ENCODE peak calls at places on chromosomes 7 and 10, in five cellular contexts. O is AG10803, R is fibroblast of mammary gland, F is neural progenitor cell, L is esophagus squamous epithelium. H is an unnamed sample.

GRCh38 chr10:95268438-95268837 is 22.4 kb downstream of the PDLIM1 start:
- DNase-seq in O (no peak), R (peak), F (peak), L (no peak), H (peak)

GRCh38 chr10:9302142-9302746 is 1247.8 kb downstream of the GATA3 start:
- DNase-seq in O (peak), R (peak), F (peak), L (no peak), H (peak)

GRCh38 chr10:35433851-35434426 is 97.6 kb downstream of the CCNY start:
- DNase-seq in O (peak), R (no peak), F (no peak), L (no peak), H (peak)

GRCh38 chr7:113071465-113071864 is 15.2 kb downstream of the GPR85 start:
- DNase-seq in O (peak), R (peak), F (no peak), L (no peak), H (peak)

GRCh38 chr10:26914898-26915297 is 54.1 kb upstream of the ABI1 start:
- DNase-seq in O (peak), R (no peak), F (no peak), L (no peak), H (no peak)

GRCh38 chr10:66837335-66837734 is 88.5 kb upstream of the LRRTM3 start:
- DNase-seq in O (peak), R (no peak), F (no peak), L (no peak), H (peak)

GRCh38 chr7:151814400-151814914 is 62.5 kb downstream of the PRKAG2 start:
- DNase-seq in O (no peak), R (no peak), F (peak), L (no peak), H (no peak)

GRCh38 chr7:86768967-86769760 is 125.5 kb downstream of the GRM3 start:
- DNase-seq in O (no peak), R (no peak), F (no peak), L (no peak), H (no peak)

GRCh38 chr7:32275216-32275979 is 205.2 kb upstream of the PDE1C start:
- DNase-seq in O (no peak), R (no peak), F (no peak), L (no peak), H (no peak)

GRCh38 chr7:50531928-50532327 is 33.3 kb downstream of the DDC start:
- DNase-seq in O (no peak), R (peak), F (no peak), L (no peak), H (peak)

GRCh38 chr7:129952164-129952652 is 552 bp downstream of the UBE2H start:
- DNase-seq in O (peak), R (peak), F (peak), L (no peak), H (peak)

GRCh38 chr10:116084166-116084565 is 188.8 kb downstream of the GFRA1 start:
- DNase-seq in O (no peak), R (no peak), F (no peak), L (no peak), H (peak)

DNA sequence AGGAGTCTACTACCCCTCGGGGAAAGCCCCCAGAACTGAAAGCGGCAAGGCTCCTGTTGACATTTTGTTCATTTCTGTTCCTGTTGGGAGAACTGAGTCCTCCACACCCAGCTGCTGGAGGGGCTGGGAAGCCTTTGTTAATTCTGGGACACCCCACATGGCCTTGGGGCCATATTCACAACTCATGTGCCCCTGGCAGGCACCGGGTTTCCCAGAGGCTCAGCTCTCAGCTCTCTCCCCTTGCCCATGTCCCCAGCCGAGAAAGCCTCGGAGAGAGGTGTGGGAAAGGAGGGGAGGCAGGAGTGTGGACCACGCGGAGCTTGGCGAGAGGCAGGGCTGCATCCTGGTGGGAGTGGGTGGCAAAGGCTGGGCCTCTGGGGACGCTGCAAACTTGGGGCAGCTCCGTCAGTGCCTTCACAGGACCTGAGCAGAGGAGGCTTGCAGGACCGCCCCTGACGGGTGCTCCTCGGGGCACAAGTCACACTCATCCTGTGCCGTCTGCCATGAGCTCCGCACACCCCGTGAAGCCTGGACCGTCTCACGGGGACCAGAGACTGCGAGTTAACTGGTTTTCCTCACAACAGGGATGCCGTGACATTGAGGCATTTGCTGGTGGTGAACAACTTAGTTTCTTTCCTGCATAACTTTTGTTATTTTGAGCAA is 140.9 kb downstream of the DNAJB6 start:
- DNase-seq in O (no peak), R (no peak), F (no peak), L (no peak), H (no peak)
- H3K4me3 ChIP-seq in O (peak), R (no peak), F (no peak), L (no peak), H (no peak)

DNA sequence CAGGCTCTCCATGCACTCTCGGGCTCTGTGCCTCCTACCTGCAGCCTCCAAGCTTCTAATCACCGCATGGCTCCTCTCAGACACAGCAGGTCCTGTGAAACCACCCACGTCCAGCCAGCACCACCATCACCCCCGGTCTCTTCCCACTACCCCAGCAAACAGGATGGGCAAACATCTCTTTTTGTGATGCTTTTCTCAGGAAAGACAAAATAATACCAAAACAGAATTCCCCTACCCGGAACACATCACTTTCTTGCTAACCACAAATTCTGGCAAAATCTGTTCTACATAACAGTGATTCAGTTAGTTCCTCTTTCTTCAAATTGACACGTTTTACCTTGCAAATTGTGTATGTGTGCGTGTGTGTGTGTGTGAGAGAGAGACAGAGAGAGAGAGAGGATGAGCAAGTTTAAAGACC is 6.5 kb downstream of the SNX8 start:
- DNase-seq in O (no peak), R (no peak), F (no peak), L (no peak), H (no peak)
- H3K4me3 ChIP-seq in O (no peak), R (no peak), F (no peak), L (no peak), H (no peak)

GRCh38 chr7:33449847-33450246 is 320.5 kb downstream of the BBS9 start:
- DNase-seq in O (no peak), R (no peak), F (no peak), L (no peak), H (no peak)
- H3K4me3 ChIP-seq in O (no peak), R (no peak), F (no peak), L (no peak), H (no peak)

DNA sequence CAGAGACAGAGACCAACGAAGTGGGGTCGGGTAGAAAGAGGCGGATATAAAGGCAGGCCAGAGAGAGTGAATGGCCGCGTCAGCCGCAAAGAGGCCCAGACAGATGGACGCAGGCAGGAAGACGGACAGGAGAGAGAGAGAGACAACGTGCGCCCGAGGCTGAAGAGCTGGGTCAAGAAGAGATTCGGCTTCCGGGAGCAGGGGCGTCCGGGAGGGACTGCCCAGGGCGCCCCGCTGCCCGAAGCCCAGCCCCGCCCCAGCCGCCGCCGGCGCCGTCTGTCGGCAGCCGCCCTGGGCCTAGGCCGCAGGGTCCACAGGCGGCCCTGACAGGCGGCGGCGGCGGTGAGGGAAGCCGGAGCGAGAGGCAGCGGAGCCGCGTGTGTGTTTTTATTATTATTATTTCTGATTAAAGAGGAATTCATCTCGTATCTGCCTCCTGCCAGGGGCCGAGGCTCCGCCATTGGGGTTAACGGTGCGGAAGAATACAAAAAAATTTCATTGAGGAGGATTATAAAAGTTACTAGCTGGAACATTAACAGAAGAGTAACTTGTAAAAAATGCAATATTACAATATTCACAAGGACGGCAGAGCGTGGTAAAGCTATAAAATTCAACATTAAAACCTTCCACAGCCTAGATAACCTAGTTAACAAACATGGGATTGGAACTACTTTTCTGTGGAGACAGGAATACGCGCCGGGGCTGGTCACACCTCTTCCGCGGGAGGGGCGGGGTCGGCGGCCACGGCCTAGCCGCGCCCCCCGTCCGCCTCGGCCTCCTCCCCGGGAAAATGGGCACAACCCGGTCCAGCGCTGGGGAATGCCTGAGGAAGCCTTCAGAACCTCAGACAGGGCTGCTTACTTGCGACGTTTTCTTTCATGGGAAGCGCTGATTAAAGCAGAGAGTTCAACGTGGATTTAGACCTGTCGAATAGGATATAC is 29.7 kb upstream of the PAX2 start:
- DNase-seq in O (no peak), R (no peak), F (peak), L (no peak), H (no peak)
- H3K4me3 ChIP-seq in O (no peak), R (no peak), F (peak), L (no peak), H (no peak)

GRCh38 chr7:103425177-103425576 is 20.8 kb downstream of the SLC26A5 start:
- DNase-seq in O (no peak), R (no peak), F (no peak), L (no peak), H (no peak)
- H3K4me3 ChIP-seq in O (no peak), R (no peak), F (no peak), L (no peak), H (no peak)

GRCh38 chr10:29723704-29724103 is 88.9 kb upstream of the SVIL start:
- DNase-seq in O (peak), R (peak), F (no peak), L (no peak), H (no peak)
- H3K4me3 ChIP-seq in O (no peak), R (no peak), F (no peak), L (no peak), H (no peak)

H was measured in astrocyte of the spinal cord.